ENCODE peak calls at places on chromosomes 4 and X, in eight cellular contexts. H, I, Q, N, U, P, T and F are unnamed samples.

GRCh38 chr4:1987721-1988326 is 20.9 kb downstream of the NELFA start:
- DNase-seq in N (no peak), P (no peak), Q (no peak), I (no peak), H (no peak), U (no peak), T (no peak), F (no peak)

GRCh38 chr4:77952399-77952974 is 89.9 kb downstream of the MRPL1 start:
- DNase-seq in P (no peak), Q (no peak), H (no peak), N (no peak), T (no peak), U (no peak), I (no peak), F (no peak)

GRCh38 chr4:61426229-61426628 is 226.1 kb downstream of the ADGRL3 start:
- DNase-seq in H (no peak), Q (no peak), U (no peak), P (no peak), I (no peak), T (no peak), N (no peak), F (no peak)

GRCh38 chrX:109622270-109622669 is 2.7 kb downstream of the KCNE5 start:
- DNase-seq in Q (no peak), I (no peak), U (no peak), H (no peak), T (no peak), P (no peak), N (no peak), F (no peak)

GRCh38 chr4:146650034-146650433 is 11.3 kb downstream of the POU4F2 start:
- DNase-seq in I (no peak), N (no peak), H (no peak), P (no peak), T (no peak), U (no peak), Q (no peak), F (no peak)

GRCh38 chr4:185426960-185427688 is 1.4 kb upstream of the UFSP2 start:
- DNase-seq in U (no peak), H (no peak), N (no peak), P (no peak), Q (no peak), I (no peak), T (no peak), F (peak; percentile 51)

GRCh38 chr4:138310498-138310897 is 68.3 kb upstream of the SLC7A11 start:
- DNase-seq in T (peak; percentile 41), Q (no peak), P (no peak), H (no peak), U (no peak), I (no peak), N (no peak), F (peak; percentile 74)

GRCh38 chrX:37745354-37745753 is 34.5 kb upstream of the CYBB start:
- DNase-seq in T (peak; percentile 32), U (peak; percentile 63), H (peak; percentile 47), P (peak; percentile 76), Q (peak; percentile 47), I (peak; percentile 75), N (peak; percentile 58), F (peak; percentile 62)

GRCh38 chr4:6749340-6750171 is 33.0 kb upstream of the KIAA0232 start:
- DNase-seq in P (peak; percentile 63), I (peak; percentile 83), H (no peak), N (no peak), T (peak; percentile 22), U (no peak), Q (peak; percentile 73), F (peak; percentile 47)

GRCh38 chrX:136130931-136131843 is 16.1 kb upstream of the FHL1 start:
- DNase-seq in T (peak; percentile 54), I (no peak), U (no peak), H (no peak), N (no peak), Q (no peak), P (peak; percentile 65), F (peak; percentile 86)